ENCODE peak calls at places on chromosomes 6 and 20, in six cellular contexts. Q is heart right ventricle, E is Peyer's patch, B is ovary, O is Caco-2, K is gastrocnemius medialis. J is an unnamed sample. For H3K9me3, the result is how much of the 10 kb centered on the place peaks cover.

GRCh38 chr6:162917506-162917905 is 189.7 kb downstream of the PACRG start:
- DNase-seq in Q (no peak), E (no peak), B (no peak), O (no peak), K (no peak), J (no peak)

GRCh38 chr20:4272225-4272624 is 256.9 kb upstream of the RNF24 start:
- DNase-seq in Q (no peak), E (no peak), B (no peak), O (no peak), K (no peak), J (no peak)

GRCh38 chr20:52031574-52032303 is 159.8 kb downstream of the ZFP64 start:
- DNase-seq in Q (no peak), E (peak), B (peak), O (peak), K (no peak), J (no peak)

GRCh38 chr6:90412538-90413369 is 116.1 kb upstream of the BACH2 start:
- DNase-seq in Q (no peak), E (no peak), B (no peak), O (no peak), K (no peak), J (no peak)

GRCh38 chr6:40958740-40959139 is 80.3 kb downstream of the UNC5CL start:
- DNase-seq in Q (no peak), E (no peak), B (no peak), O (no peak), K (no peak), J (no peak)

GRCh38 chr6:149076355-149076734 is 241.2 kb upstream of the TAB2 start:
- DNase-seq in Q (no peak), E (no peak), B (no peak), O (no peak), K (no peak), J (no peak)

GRCh38 chr20:4234128-4234527 is 218.8 kb upstream of the RNF24 start:
- DNase-seq in Q (no peak), E (no peak), B (peak), O (no peak), K (no peak), J (no peak)

GRCh38 chr20:2890743-2891142 is 17.5 kb downstream of the PTPRA start:
- DNase-seq in Q (no peak), E (no peak), B (no peak), O (no peak), K (no peak), J (no peak)

DNA sequence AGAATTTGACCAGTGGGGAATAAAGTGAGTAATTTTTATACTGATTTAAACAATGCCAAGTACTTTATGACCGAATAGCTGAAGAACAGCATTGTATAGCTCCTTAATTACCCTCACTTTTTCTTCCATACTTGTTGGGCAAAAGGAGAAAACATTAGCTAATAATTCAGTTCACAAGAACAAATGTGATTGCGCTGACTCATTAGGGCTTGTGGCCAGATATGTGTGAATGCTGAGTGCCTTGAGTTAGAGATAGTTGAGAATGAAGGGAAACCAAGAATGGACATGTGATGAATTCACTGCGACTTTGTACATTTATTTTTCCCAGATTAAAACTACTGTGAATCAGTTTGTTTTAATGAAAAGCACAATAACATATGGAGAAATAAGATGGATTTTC is 669.4 kb downstream of the TFAP2A start:
- DNase-seq in Q (no peak), E (no peak), B (no peak), O (no peak), K (no peak), J (no peak)
- H3K9me3 ChIP-seq in Q (under half), E (under half), B (under half), O (under half), K (under half), J (under half)

DNA sequence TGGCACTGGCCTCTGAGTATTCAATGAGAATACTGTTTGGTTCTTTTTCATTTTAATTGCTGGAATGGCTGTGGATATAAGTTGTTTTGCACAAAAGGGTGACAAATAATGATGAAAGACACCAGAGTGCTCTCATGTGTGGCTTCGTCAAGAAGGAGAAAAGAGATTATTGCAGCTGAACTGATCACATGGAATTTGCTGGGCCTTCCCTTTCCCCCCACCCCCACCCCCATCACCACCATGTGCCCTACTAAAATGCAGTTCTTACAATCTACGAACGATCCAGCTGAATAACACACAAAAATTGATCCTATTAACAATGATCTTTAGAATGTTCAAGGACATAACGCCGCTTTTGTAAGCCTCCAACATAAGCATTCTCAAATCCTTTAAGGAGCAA is 195.1 kb upstream of the POU3F2 start:
- DNase-seq in Q (no peak), E (no peak), B (no peak), O (no peak), K (no peak), J (no peak)
- H3K9me3 ChIP-seq in Q (under half), E (under half), B (under half), O (under half), K (under half), J (under half)

GRCh38 chr20:46501961-46502360 is 11.4 kb downstream of the ZNF334 start:
- DNase-seq in Q (no peak), E (no peak), B (no peak), O (no peak), K (no peak), J (no peak)
- H3K9me3 ChIP-seq in Q (under half), E (under half), B (under half), O (under half), K (under half), J (under half)

GRCh38 chr20:42697962-42698361 is 491.7 kb downstream of the PTPRT start:
- DNase-seq in Q (no peak), E (no peak), B (no peak), O (no peak), K (no peak), J (no peak)
- H3K9me3 ChIP-seq in Q (under half), E (under half), B (under half), O (under half), K (under half), J (under half)

GRCh38 chr6:2758980-2759379 is 6.2 kb upstream of the WRNIP1 start:
- DNase-seq in Q (no peak), E (no peak), B (no peak), O (no peak), K (no peak), J (no peak)
- H3K9me3 ChIP-seq in Q (under half), E (under half), B (under half), O (under half), K (under half), J (under half)

DNA sequence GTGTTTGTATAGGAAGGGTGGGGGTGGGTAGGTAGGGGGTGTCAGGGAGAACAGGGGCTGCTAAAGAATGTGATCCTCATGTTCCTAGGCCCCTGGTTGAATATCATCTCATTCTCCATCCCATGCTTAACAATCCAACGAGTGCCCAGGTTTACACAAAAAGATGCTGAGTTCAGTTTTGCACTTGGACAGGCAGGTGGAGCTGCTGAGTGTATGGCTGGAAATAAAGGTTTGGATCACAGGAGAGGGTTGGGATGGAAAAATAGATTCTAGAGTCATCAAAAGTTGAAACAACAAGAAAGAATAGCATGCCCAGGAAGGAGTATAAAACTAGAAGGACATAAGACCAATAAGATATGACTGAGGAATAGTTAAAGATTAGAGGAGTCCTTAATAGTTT is 14.2 kb downstream of the CHD6 start:
- DNase-seq in Q (no peak), E (no peak), B (no peak), O (no peak), K (no peak), J (no peak)
- H3K9me3 ChIP-seq in Q (under half), E (under half), B (under half), O (under half), K (under half), J (under half)

GRCh38 chr6:130276507-130276906 is 53.8 kb upstream of the SAMD3 start:
- DNase-seq in Q (no peak), E (no peak), B (no peak), O (no peak), K (no peak), J (no peak)

GRCh38 chr6:130269969-130270635 is 47.4 kb upstream of the SAMD3 start:
- DNase-seq in Q (no peak), E (no peak), B (no peak), O (no peak), K (no peak), J (no peak)

GRCh38 chr6:130274007-130274406 is 51.3 kb upstream of the SAMD3 start:
- DNase-seq in Q (no peak), E (no peak), B (no peak), O (no peak), K (no peak), J (no peak)
- H3K9me3 ChIP-seq in Q (under half), E (under half), B (under half), O (under half), K (under half), J (under half)

DNA sequence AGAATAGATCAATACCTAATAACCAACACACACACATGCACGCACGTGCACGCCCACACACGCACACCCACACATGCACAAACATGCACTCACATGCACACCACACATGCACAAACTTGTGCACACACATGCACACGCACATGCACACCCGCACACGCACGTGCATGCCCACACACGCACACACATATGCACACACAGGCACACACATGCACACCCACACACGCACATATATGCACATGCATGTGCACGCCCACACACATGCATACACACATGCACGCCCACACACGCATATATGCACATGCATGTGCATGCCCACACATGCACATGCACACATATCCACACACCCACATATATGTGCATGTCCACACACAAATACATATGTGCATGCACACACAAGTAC is 26.2 kb upstream of the CHRNA4 start:
- DNase-seq in Q (no peak), E (no peak), B (no peak), O (no peak), K (no peak), J (no peak)
- H3K9me3 ChIP-seq in Q (under half), E (under half), B (under half), O (half or more), K (under half), J (under half)

J was measured in T-helper 17 cell.